ENCODE peak calls at places on chromosomes 7 and 10, in four cellular contexts. B is A549, R is K562, Q is HepG2. N is an unnamed sample.

GRCh38 chr7:139264220-139264619 is 33.2 kb downstream of the UBN2 start:
- DNase-seq in B (no peak), R (no peak), Q (no peak), N (no peak)

GRCh38 chr10:26472440-26472778 is 34.3 kb downstream of the APBB1IP start:
- DNase-seq in B (no peak), R (no peak), Q (no peak), N (no peak)

GRCh38 chr7:145978769-145979168 is 137.8 kb upstream of the CNTNAP2 start:
- DNase-seq in B (no peak), R (no peak), Q (no peak), N (no peak)

GRCh38 chr7:476736-477360 is 42.8 kb downstream of the PDGFA start:
- DNase-seq in B (no peak), R (no peak), Q (no peak), N (peak; percentile 39)

GRCh38 chr7:66549466-66549865 is 79.2 kb upstream of the KCTD7 start:
- DNase-seq in B (no peak), R (no peak), Q (no peak), N (no peak)

GRCh38 chr10:93437946-93438795 is 44.0 kb downstream of the MYOF start:
- DNase-seq in B (peak; percentile 45), R (no peak), Q (no peak), N (peak; percentile 76)

GRCh38 chr10:10777279-10777678 is 240.4 kb upstream of the CELF2 start:
- DNase-seq in B (no peak), R (no peak), Q (no peak), N (no peak)

GRCh38 chr7:138978541-138979184 is 2.5 kb downstream of the KIAA1549 start:
- DNase-seq in B (no peak), R (no peak), Q (no peak), N (no peak)

GRCh38 chr7:28573751-28574295 is 161.5 kb downstream of the CREB5 start:
- DNase-seq in B (no peak), R (no peak), Q (no peak), N (no peak)

GRCh38 chr7:50142421-50143113 is 49.5 kb upstream of the ZPBP start:
- DNase-seq in B (peak; percentile 40), R (peak; percentile 26), Q (peak; percentile 12), N (no peak)

GRCh38 chr10:73099141-73099540 is 2.5 kb upstream of the P4HA1 start:
- DNase-seq in B (no peak), R (no peak), Q (no peak), N (no peak)

GRCh38 chr10:68138526-68138925 is 29.2 kb downstream of the MYPN start:
- DNase-seq in B (no peak), R (no peak), Q (no peak), N (no peak)

GRCh38 chr10:85228726-85229125 is 900.3 kb downstream of the CCSER2 start:
- DNase-seq in B (no peak), R (no peak), Q (no peak), N (no peak)

GRCh38 chr10:110893559-110894179 is 21.9 kb downstream of the PDCD4 start:
- DNase-seq in B (peak; percentile 53), R (no peak), Q (peak; percentile 34), N (no peak)

GRCh38 chr10:130771491-130771890 is 540.0 kb downstream of the TCERG1L start:
- DNase-seq in B (no peak), R (no peak), Q (no peak), N (no peak)

GRCh38 chr7:37311282-37311868 is 137.3 kb downstream of the ELMO1 start:
- DNase-seq in B (peak; percentile 18), R (no peak), Q (no peak), N (no peak)

GRCh38 chr10:69319911-69320316 is 41.6 kb downstream of the HK1 start:
- DNase-seq in B (no peak), R (no peak), Q (no peak), N (no peak)

GRCh38 chr10:28922127-28922526 is 244.8 kb downstream of the BAMBI start:
- DNase-seq in B (peak; percentile 66), R (no peak), Q (peak; percentile 62), N (no peak)

GRCh38 chr10:80131499-80131901 is 1.0 kb upstream of the PLAC9 start:
- DNase-seq in B (no peak), R (no peak), Q (no peak), N (no peak)

GRCh38 chr10:124518366-124518765 is 56.7 kb downstream of the LHPP start:
- DNase-seq in B (no peak), R (no peak), Q (no peak), N (no peak)

GRCh38 chr7:47454066-47454950 is 127.6 kb downstream of the TNS3 start:
- DNase-seq in B (no peak), R (no peak), Q (no peak), N (no peak)

GRCh38 chr10:60238408-60239100 is 151.1 kb downstream of the ANK3 start:
- DNase-seq in B (peak; percentile 35), R (no peak), Q (no peak), N (peak; percentile 10)

GRCh38 chr10:86083664-86084175 is 282.9 kb downstream of the GRID1 start:
- DNase-seq in B (no peak), R (no peak), Q (no peak), N (no peak)

GRCh38 chr7:98802088-98802780 is 67.6 kb downstream of the TMEM130 start:
- DNase-seq in B (peak; percentile 49), R (peak; percentile 75), Q (peak; percentile 14), N (no peak)

GRCh38 chr7:2314209-2314955 is at the start of gene SNX8:
- DNase-seq in B (peak; percentile 92), R (peak; percentile 99), Q (peak; percentile 77), N (peak; percentile 76)

GRCh38 chr10:79112898-79113431 is 44.2 kb downstream of the ZMIZ1 start:
- DNase-seq in B (peak; percentile 52), R (no peak), Q (no peak), N (no peak)

GRCh38 chr7:50658696-50659095 is 93.5 kb upstream of the DDC start:
- DNase-seq in B (no peak), R (no peak), Q (no peak), N (no peak)

GRCh38 chr7:71486856-71487628 is 355.1 kb downstream of the GALNT17 start:
- DNase-seq in B (no peak), R (no peak), Q (no peak), N (no peak)

GRCh38 chr7:33722383-33723096 is 182.8 kb upstream of the BMPER start:
- DNase-seq in B (peak; percentile 70), R (no peak), Q (peak; percentile 27), N (no peak)

GRCh38 chr10:87915989-87916388 is 52.6 kb downstream of the PTEN start:
- DNase-seq in B (no peak), R (no peak), Q (no peak), N (no peak)

GRCh38 chr10:73863039-73863817 is 11.1 kb downstream of the CAMK2G start:
- DNase-seq in B (no peak), R (no peak), Q (no peak), N (no peak)

GRCh38 chr10:8296090-8296741 is 241.7 kb downstream of the GATA3 start:
- DNase-seq in B (no peak), R (no peak), Q (no peak), N (no peak)
- TF ChIP-seq PHF8 in B (no peak), R (no peak), Q (no peak), N (peak; percentile 23)

GRCh38 chr10:123227706-123228105 is 73.5 kb downstream of the BUB3 start:
- DNase-seq in B (no peak), R (no peak), Q (peak; percentile 12), N (no peak)

DNA sequence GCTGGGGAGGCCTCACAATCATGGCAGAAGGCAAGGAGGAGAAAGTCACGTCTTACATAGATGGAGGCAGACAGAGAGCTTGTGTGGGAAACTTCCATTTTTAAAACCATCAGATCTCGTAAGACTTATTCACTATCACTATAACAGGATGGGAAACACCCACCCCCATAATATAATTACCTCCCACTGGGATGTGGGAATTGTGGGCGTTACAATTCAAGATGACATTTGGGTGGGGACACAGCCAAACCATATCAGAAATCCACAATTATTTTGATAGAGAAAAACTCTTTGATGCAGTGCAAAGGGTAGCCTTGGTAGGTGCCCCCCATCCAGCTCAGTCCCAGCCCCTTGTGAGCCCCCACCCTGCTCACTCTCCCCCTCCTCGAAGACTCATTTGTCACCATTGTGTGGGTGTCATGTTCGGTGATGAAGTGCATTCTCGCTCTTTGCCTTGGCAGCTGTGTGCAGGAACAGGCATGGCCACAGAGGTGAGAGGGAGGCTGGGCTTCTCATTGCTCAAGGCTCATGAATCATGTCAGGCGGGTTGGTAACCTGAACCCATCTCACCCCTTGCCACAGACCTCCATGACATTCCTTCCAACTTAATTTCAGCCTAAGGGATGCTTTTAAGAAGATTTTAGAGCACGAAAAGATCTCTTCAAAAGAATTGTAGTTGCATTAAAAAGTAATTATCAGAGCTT is 75.9 kb downstream of the BUB3 start:
- DNase-seq in B (no peak), R (no peak), Q (no peak), N (peak; percentile 19)
- TF ChIP-seq USF2 in B (no peak), R (no peak), Q (no peak), N (no peak)

GRCh38 chr7:150737265-150738055 is at the start of gene GIMAP5:
- DNase-seq in B (no peak), R (no peak), Q (no peak), N (no peak)
- TF ChIP-seq PHF8 in B (no peak), R (no peak), Q (no peak), N (no peak)

DNA sequence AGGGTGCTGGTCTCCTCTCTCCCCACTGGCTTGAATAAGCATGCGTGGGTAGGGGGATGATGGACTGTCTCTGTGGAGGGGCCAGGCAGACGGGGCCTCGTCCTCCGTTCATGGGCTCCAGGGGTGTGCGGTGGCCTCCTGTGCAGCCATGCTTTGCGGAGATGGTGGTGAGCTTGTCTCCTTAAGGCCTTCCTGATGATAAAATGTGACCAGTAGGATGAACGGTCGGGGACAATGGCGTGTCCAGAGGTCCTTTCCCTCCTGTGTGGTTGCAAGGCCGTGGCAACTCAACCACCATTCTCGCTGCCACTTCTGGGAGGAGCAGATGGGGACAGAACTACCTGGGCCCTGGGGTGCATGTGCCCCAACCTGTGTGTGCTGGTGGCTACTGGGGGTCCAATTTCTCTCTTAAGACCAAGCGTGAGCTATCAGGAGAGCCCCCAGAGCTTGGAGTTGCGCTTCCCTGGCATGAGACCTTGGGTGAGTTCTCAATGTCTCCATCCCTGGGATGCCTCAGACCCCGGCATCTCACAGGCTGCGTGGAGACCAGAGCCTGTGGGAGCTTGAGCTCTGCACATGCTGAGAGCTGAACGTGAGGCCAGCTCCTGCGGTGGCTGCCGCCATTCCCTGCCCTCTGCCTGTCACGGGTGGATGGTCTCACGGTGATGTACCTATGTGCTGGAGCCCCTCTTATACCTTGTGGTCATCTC is 112.2 kb downstream of the INPP5A start:
- DNase-seq in B (no peak), R (no peak), Q (no peak), N (no peak)
- TF ChIP-seq USF2 in B (no peak), R (no peak), Q (no peak), N (no peak)

GRCh38 chr7:29812185-29812876 is 6.0 kb downstream of the WIPF3 start:
- DNase-seq in B (no peak), R (no peak), Q (no peak), N (no peak)
- TF ChIP-seq PHF8 in B (no peak), R (no peak), Q (no peak), N (no peak)

N was measured in H1.